ENCODE peak calls at places on chromosomes 7 and 10, in nine cellular contexts. A is GM12878, B is mammary epithelial cell, G is adipocyte, S is kidney, C is PC-3, I is aorta, R is heart right ventricle, Q is tibial nerve. D is an unnamed sample. For H3K36me3, the result is how much of the 10 kb centered on the place peaks cover.

GRCh38 chr7:57423768-57424167 is 26.2 kb upstream of the ZNF716 start:
- DNase-seq in A (no peak), B (no peak), G (peak), S (no peak), C (no peak), I (no peak), R (no peak), Q (no peak), D (no peak)

GRCh38 chr7:8144856-8145255 is 117.1 kb downstream of the ICA1 start:
- DNase-seq in A (no peak), B (no peak), G (no peak), S (no peak), C (no peak), I (no peak), R (no peak), Q (no peak), D (no peak)

GRCh38 chr7:105325225-105325904 is 63.4 kb downstream of the SRPK2 start:
- DNase-seq in A (no peak), B (no peak), G (no peak), S (no peak), C (no peak), I (no peak), R (no peak), Q (no peak), D (no peak)

GRCh38 chr10:87619705-87620104 is 40.0 kb upstream of the PAPSS2 start:
- DNase-seq in A (no peak), B (peak), G (peak), S (no peak), C (peak), I (no peak), R (no peak), Q (no peak), D (peak)

GRCh38 chr10:61244261-61244775 is 208.9 kb downstream of the TMEM26 start:
- DNase-seq in A (no peak), B (no peak), G (no peak), S (no peak), C (no peak), I (no peak), R (no peak), Q (no peak), D (no peak)

GRCh38 chr7:150946826-150947750 is 31.0 kb downstream of the KCNH2 start:
- DNase-seq in A (no peak), B (no peak), G (no peak), S (peak), C (no peak), I (peak), R (peak), Q (no peak), D (no peak)

GRCh38 chr10:29926649-29927048 is 132.7 kb downstream of the JCAD start:
- DNase-seq in A (no peak), B (peak), G (peak), S (no peak), C (peak), I (no peak), R (no peak), Q (no peak), D (no peak)

GRCh38 chr10:26438534-26439269 is 561 bp downstream of the APBB1IP start:
- DNase-seq in A (no peak), B (no peak), G (peak), S (peak), C (no peak), I (peak), R (no peak), Q (no peak), D (peak)

GRCh38 chr10:93515071-93515962 is 18.9 kb downstream of the CEP55 start:
- DNase-seq in A (no peak), B (no peak), G (peak), S (no peak), C (no peak), I (no peak), R (no peak), Q (no peak), D (no peak)
- H3K36me3 ChIP-seq in A (under half), B (under half), G (under half), S (under half), C (under half), I (under half), R (under half), Q (under half), D (under half)

DNA sequence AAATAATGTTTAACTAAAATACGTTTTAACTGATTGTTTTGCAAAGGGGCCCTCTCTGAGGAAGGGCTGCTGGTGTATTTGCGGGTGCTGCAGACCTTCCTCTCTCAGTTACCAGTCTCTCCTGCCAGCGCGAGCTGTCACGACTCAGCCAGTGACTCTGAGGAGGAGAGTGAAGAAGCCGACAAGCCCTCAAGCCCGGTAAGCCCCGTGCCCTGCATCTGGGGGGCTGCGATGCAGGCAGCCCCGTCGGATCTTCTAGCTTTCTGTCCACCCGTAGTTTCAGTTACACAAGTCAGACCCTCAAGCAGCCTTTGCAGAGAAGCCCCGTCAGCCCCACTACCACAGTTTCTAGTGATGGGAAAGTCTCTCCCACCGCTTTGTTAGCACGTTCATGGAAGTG is 45.1 kb downstream of the UBE3C start:
- DNase-seq in A (no peak), B (no peak), G (no peak), S (no peak), C (no peak), I (no peak), R (no peak), Q (no peak), D (no peak)
- H3K36me3 ChIP-seq in A (under half), B (under half), G (half or more), S (under half), C (half or more), I (under half), R (under half), Q (half or more), D (under half)

GRCh38 chr7:128947854-128948253 is 10.1 kb downstream of the IRF5 start:
- DNase-seq in A (no peak), B (no peak), G (no peak), S (no peak), C (peak), I (no peak), R (no peak), Q (no peak), D (no peak)

GRCh38 chr7:128946936-128947830 is 9.5 kb downstream of the IRF5 start:
- DNase-seq in A (no peak), B (no peak), G (no peak), S (no peak), C (no peak), I (no peak), R (no peak), Q (no peak), D (no peak)

GRCh38 chr7:128944487-128945236 is 6.9 kb downstream of the IRF5 start:
- DNase-seq in A (no peak), B (no peak), G (no peak), S (no peak), C (no peak), I (no peak), R (no peak), Q (no peak), D (no peak)

GRCh38 chr7:128948312-128948973 is 10.7 kb downstream of the IRF5 start:
- DNase-seq in A (no peak), B (no peak), G (no peak), S (no peak), C (no peak), I (no peak), R (no peak), Q (no peak), D (no peak)

DNA sequence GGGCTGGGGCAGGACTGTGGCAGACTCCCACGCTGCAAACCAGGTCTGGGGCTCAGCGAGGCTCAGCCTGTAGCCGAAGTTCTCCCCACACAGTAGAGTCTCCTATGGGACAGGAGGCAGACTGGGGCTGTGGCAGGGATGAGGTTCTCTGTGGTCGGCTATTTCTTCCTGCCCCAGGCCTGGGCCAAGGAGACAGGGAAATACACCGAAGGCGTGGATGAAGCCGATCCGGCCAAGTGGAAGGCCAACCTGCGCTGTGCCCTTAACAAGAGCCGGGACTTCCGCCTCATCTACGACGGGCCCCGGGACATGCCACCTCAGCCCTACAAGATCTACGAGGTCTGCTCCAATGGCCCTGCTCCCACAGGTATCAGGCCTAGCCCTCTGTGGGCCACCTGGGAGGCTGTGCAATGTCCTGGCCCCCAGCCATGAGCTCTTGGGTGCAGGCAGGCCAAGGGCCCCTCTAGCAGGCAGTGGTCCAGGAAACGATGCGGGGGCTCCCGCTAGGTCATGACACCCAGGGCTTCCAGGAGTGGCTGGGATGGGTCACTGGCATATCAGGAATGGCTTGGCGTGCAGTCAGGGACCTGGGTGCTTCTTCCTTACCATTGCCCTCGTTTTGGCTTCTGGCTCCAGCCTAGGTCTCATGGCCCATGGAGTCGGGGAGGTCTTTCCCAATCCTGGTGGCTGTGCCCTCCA is 8.1 kb downstream of the IRF5 start:
- DNase-seq in A (no peak), B (no peak), G (no peak), S (no peak), C (no peak), I (no peak), R (no peak), Q (no peak), D (no peak)
- H3K36me3 ChIP-seq in A (under half), B (under half), G (under half), S (under half), C (under half), I (under half), R (under half), Q (under half), D (under half)

GRCh38 chr10:113148899-113149298 is 198.9 kb downstream of the TCF7L2 start:
- DNase-seq in A (no peak), B (no peak), G (no peak), S (no peak), C (no peak), I (no peak), R (no peak), Q (no peak), D (no peak)
- H3K36me3 ChIP-seq in A (under half), B (under half), G (half or more), S (under half), C (half or more), I (under half), R (under half), Q (half or more), D (under half)

GRCh38 chr10:111646021-111646420 is 537.5 kb downstream of the GPAM start:
- DNase-seq in A (no peak), B (no peak), G (no peak), S (no peak), C (no peak), I (no peak), R (no peak), Q (no peak), D (no peak)
- H3K36me3 ChIP-seq in A (under half), B (under half), G (under half), S (under half), C (under half), I (under half), R (under half), Q (under half), D (under half)

GRCh38 chr7:115056019-115056418 is 134.1 kb downstream of the MDFIC start:
- DNase-seq in A (no peak), B (no peak), G (no peak), S (no peak), C (no peak), I (no peak), R (no peak), Q (no peak), D (no peak)
- H3K36me3 ChIP-seq in A (under half), B (under half), G (under half), S (under half), C (under half), I (under half), R (under half), Q (under half), D (under half)

DNA sequence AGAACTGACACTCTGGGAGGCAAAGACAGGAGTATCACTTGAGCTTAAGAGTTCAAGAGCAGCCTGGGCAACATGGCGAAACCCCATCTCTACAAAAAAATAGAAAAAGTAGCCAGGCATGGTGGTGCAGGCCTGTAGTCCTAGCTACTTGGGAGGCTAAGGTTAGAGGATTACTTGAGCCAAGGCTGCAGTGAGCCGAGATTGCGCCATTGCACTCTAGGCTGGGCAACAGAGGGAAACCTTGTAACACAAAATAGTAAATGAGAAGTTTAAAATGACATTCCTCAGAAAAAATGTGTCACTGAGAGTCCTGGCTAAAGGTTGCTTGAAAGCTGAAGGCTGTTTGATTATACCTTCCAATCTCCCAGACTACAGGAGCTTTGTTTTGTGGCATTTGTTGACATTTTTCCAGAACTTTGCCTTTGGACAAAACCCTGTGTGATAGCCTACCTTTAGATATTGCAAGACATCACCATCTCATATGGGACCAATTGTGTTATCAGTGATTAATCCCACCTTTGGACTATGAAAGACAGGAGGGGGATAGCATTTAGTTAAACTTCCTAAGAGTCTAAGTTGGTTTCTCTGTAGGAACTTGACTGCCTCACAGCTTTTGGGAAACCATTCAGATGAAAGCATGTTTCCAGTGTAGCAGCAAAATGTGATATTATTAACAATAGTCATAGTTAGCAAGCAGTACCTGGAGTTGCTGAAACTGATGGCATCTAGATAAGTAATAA is 5.3 kb downstream of the TNKS2 start:
- DNase-seq in A (no peak), B (no peak), G (no peak), S (no peak), C (no peak), I (no peak), R (no peak), Q (no peak), D (no peak)
- H3K36me3 ChIP-seq in A (under half), B (under half), G (under half), S (under half), C (under half), I (under half), R (under half), Q (under half), D (under half)

GRCh38 chr10:69704231-69704630 is 74.2 kb downstream of the FAM241B start:
- DNase-seq in A (no peak), B (peak), G (no peak), S (no peak), C (peak), I (no peak), R (no peak), Q (no peak), D (no peak)

GRCh38 chr10:69703766-69704191 is 73.7 kb downstream of the FAM241B start:
- DNase-seq in A (no peak), B (peak), G (peak), S (no peak), C (peak), I (no peak), R (no peak), Q (no peak), D (no peak)

GRCh38 chr10:69703256-69703655 is 73.2 kb downstream of the FAM241B start:
- DNase-seq in A (no peak), B (no peak), G (no peak), S (no peak), C (no peak), I (no peak), R (no peak), Q (no peak), D (no peak)
- H3K36me3 ChIP-seq in A (under half), B (under half), G (under half), S (under half), C (under half), I (under half), R (under half), Q (under half), D (under half)

GRCh38 chr10:119049777-119050176 is 20.3 kb downstream of the NANOS1 start:
- DNase-seq in A (no peak), B (no peak), G (no peak), S (no peak), C (no peak), I (no peak), R (no peak), Q (no peak), D (no peak)

GRCh38 chr10:119045561-119045960 is 16.0 kb downstream of the NANOS1 start:
- DNase-seq in A (no peak), B (no peak), G (no peak), S (no peak), C (no peak), I (no peak), R (no peak), Q (no peak), D (no peak)

GRCh38 chr10:119051775-119052174 is 22.3 kb downstream of the NANOS1 start:
- DNase-seq in A (no peak), B (peak), G (no peak), S (no peak), C (no peak), I (no peak), R (no peak), Q (no peak), D (no peak)

DNA sequence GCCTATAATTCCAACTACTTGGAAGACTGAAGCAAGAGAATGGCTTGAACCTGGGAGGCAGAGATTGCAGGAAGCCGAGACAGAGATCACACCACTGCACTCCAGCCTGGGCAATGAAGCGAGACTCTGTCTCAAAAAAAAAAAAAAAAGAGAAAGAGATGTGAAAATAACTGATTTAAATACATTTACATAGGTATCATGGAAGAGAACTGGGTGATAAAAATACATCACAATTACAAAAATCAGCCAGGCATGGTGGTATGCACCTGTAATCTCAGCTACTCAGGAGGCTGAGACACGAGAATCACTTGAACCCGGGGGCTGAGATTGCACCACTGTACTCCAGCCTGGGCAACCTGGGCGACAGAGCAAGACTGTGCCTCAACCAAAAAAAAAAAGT is 19.8 kb downstream of the NANOS1 start:
- DNase-seq in A (no peak), B (no peak), G (no peak), S (no peak), C (no peak), I (no peak), R (no peak), Q (no peak), D (no peak)
- H3K36me3 ChIP-seq in A (under half), B (half or more), G (half or more), S (under half), C (half or more), I (under half), R (under half), Q (half or more), D (under half)

GRCh38 chr7:155701972-155702544 is 57.6 kb downstream of the RBM33 start:
- DNase-seq in A (no peak), B (no peak), G (no peak), S (no peak), C (no peak), I (no peak), R (no peak), Q (no peak), D (no peak)
- H3K36me3 ChIP-seq in A (under half), B (under half), G (half or more), S (under half), C (under half), I (under half), R (under half), Q (under half), D (under half)